ENCODE peak calls at places on chromosomes 11 and 22, in five cellular contexts. V is cardiac muscle cell; S is NCI-H2081 treated with DMSO at 0.1 percent for 48 hours; N is fibroblast of mammary gland; D is stimulated activated naive CD8-positive, alpha-beta T cell treated with anti-CD3 and anti-CD28 coated beads, Interleukin-15, amount 100 ng/mL, for 72 hours. Z is an unnamed sample.

GRCh38 chr22:26406118-26406517 is 22.9 kb upstream of the ASPHD2 start:
- DNase-seq in V (no peak), S (peak; percentile 18), N (peak; percentile 79), D (no peak), Z (no peak)

GRCh38 chr11:69234171-69234570 is 59.8 kb upstream of the MYEOV start:
- DNase-seq in V (no peak), S (no peak), N (no peak), D (no peak), Z (no peak)

GRCh38 chr11:45142241-45142885 is 4.1 kb upstream of the PRDM11 start:
- DNase-seq in V (no peak), S (no peak), N (peak; percentile 73), D (no peak), Z (no peak)

GRCh38 chr22:19022755-19023154 is 86.7 kb upstream of the PRODH start:
- DNase-seq in V (no peak), S (no peak), N (no peak), D (no peak), Z (no peak)

GRCh38 chr22:45335021-45335818 is 25.5 kb downstream of the FAM118A start:
- DNase-seq in V (peak; percentile 44), S (no peak), N (no peak), D (no peak), Z (no peak)

GRCh38 chr11:123429851-123430735 is at the start of gene GRAMD1B:
- DNase-seq in V (peak; percentile 94), S (no peak), N (peak; percentile 37), D (peak; percentile 84), Z (peak; percentile 93)

GRCh38 chr22:20526628-20527355 is 19.4 kb downstream of the MED15 start:
- DNase-seq in V (no peak), S (no peak), N (peak; percentile 85), D (no peak), Z (peak; percentile 88)

GRCh38 chr22:46775364-46775758 is 12.9 kb downstream of the TBC1D22A start:
- DNase-seq in V (no peak), S (no peak), N (no peak), D (no peak), Z (no peak)

GRCh38 chr22:19533857-19534256 is 9.6 kb upstream of the CLDN5 start:
- DNase-seq in V (no peak), S (no peak), N (no peak), D (no peak), Z (no peak)

GRCh38 chr22:37604875-37605274 is 3.8 kb upstream of the GGA1 start:
- DNase-seq in V (no peak), S (no peak), N (no peak), D (peak; percentile 56), Z (no peak)

GRCh38 chr11:66789097-66789890 is 53.9 kb upstream of the RCE1 start:
- DNase-seq in V (no peak), S (no peak), N (no peak), D (no peak), Z (peak; percentile 77)

GRCh38 chr22:43798492-43798891 is 13.6 kb downstream of the EFCAB6 start:
- DNase-seq in V (no peak), S (no peak), N (peak; percentile 39), D (no peak), Z (no peak)

GRCh38 chr11:44421090-44421675 is 111.2 kb upstream of the ALX4 start:
- DNase-seq in V (no peak), S (no peak), N (no peak), D (no peak), Z (no peak)

GRCh38 chr11:103465555-103466140 is 356.4 kb downstream of the DYNC2H1 start:
- DNase-seq in V (no peak), S (no peak), N (no peak), D (no peak), Z (no peak)

GRCh38 chr11:58787903-58788302 is 56.2 kb upstream of the GLYAT start:
- DNase-seq in V (no peak), S (no peak), N (peak; percentile 78), D (no peak), Z (peak; percentile 29)